ENCODE peak calls at places on chromosome 1, in ten cellular contexts. F is HCT116, X is prostate gland, C is H1, G is K562, S is suprapubic skin, U is SK-N-MC, R is HL-60, O is stomach, Y is GM23338. E is an unnamed sample.

GRCh38 chr1:50774759-50775351 is 185.2 kb downstream of the FAF1 start:
- DNase-seq in O (no peak), S (no peak), Y (peak), X (peak), C (no peak), R (peak), G (peak), F (peak), U (peak), E (no peak)

GRCh38 chr1:20640183-20640597 is 6.9 kb downstream of the PINK1 start:
- DNase-seq in R (peak), X (peak), Y (peak), F (peak), C (peak), S (no peak), G (peak), U (no peak), O (peak), E (peak)

GRCh38 chr1:227913969-227914791 is 33.6 kb downstream of the WNT9A start:
- DNase-seq in U (no peak), O (no peak), F (no peak), Y (peak), C (no peak), X (no peak), S (no peak), G (no peak), R (no peak), E (no peak)

GRCh38 chr1:169250022-169250421 is 117.6 kb downstream of the NME7 start:
- DNase-seq in C (no peak), X (no peak), R (no peak), F (no peak), U (no peak), S (no peak), O (no peak), Y (no peak), G (no peak), E (no peak)

GRCh38 chr1:99004270-99005141 is at the start of gene PLPPR5:
- DNase-seq in S (no peak), O (no peak), R (no peak), G (no peak), F (no peak), Y (peak), U (no peak), X (no peak), C (peak), E (peak)

GRCh38 chr1:159935719-159936283 is 9.6 kb downstream of the IGSF9 start:
- DNase-seq in C (no peak), R (peak), F (no peak), X (no peak), U (no peak), Y (no peak), S (no peak), O (no peak), G (no peak), E (no peak)

GRCh38 chr1:58942759-58943191 is 158.9 kb upstream of the JUN start:
- DNase-seq in R (no peak), F (no peak), C (no peak), O (peak), S (no peak), X (peak), G (no peak), U (no peak), Y (no peak), E (no peak)

GRCh38 chr1:47333578-47333921 is at the start of gene CMPK1:
- DNase-seq in F (peak), Y (peak), S (peak), R (peak), C (peak), G (peak), O (peak), U (peak), X (peak), E (peak)

GRCh38 chr1:170461362-170461761 is 70.6 kb upstream of the GORAB start:
- DNase-seq in O (no peak), G (no peak), R (no peak), C (no peak), F (no peak), Y (no peak), U (no peak), X (no peak), S (no peak), E (no peak)

GRCh38 chr1:31154632-31155215 is 85.0 kb downstream of the NKAIN1 start:
- DNase-seq in O (peak), U (no peak), F (no peak), S (peak), G (peak), C (peak), X (peak), Y (peak), R (peak), E (peak)

GRCh38 chr1:78755986-78756385 is 106.4 kb downstream of the IFI44 start:
- DNase-seq in C (no peak), F (no peak), R (no peak), Y (no peak), G (no peak), S (no peak), U (no peak), O (no peak), X (no peak), E (no peak)

GRCh38 chr1:153360592-153360991 is 2.9 kb downstream of the S100A9 start:
- DNase-seq in X (no peak), Y (no peak), S (peak), C (no peak), U (no peak), G (no peak), R (no peak), O (no peak), F (no peak), E (no peak)
- TF ChIP-seq POLR2AphosphoS5 in X (no peak), Y (no peak), S (no peak), C (no peak), U (no peak), G (no peak), R (no peak), O (no peak), F (no peak), E (no peak)

DNA sequence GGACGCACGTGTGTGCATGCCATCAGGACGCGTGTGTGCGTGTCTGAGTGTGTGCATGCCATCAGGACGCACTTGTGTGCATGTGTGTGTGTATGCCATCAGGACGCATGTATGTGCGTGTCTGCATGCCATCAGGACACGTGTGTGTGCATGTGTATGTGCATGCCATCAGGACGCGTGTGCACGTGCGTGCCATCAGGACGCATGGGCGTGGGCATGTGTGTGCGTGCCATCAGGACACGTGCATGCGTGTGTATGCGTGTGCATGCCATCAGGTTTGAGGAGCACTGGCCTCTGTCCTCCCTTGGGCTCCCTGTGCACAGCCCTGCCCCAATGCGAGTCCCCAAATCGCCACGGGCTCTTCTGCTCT is 12.6 kb upstream of the C1QTNF12 start:
- DNase-seq in S (no peak), F (no peak), R (no peak), G (no peak), X (no peak), U (no peak), O (no peak), C (no peak), Y (no peak), E (no peak)
- TF ChIP-seq POLR2AphosphoS5 in S (no peak), F (no peak), R (peak), G (no peak), X (no peak), U (no peak), O (no peak), C (peak), Y (no peak), E (peak)

DNA sequence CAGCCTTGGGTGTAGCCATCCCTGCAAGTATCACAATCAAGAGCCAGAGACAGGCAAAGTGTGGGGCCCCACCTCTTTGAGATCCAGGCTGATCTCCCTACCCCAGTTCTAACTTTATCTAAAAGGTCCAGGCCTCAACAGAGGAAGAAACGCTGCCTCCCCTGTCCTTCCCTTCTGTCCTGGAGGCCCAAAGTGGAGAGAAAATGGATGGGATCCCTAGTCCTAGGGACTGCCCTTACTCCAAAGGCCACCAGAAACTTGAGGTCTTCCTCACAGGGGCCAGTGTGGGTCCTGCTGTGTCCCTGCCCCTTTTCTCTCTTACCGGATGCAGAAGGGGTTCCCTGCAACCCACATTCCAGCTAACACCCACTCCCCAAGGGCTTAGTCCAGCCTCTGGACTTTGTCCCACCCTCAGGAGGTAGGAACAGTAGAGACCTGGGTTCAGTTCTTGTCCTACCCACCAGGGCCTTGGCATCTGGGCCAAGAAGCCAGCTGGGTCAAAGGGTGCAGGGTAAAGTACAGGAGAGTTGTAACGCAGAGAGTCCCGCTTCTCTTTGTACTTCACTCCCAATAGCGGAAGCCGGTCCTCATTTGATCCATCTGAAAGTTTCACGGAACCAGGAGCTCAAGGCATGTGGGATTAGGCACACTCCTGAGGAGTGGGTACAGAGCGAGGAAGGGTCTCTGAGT is 1.9 kb downstream of the HDGF start:
- DNase-seq in S (no peak), X (no peak), G (no peak), O (peak), F (no peak), C (no peak), Y (no peak), R (no peak), U (no peak), E (no peak)
- TF ChIP-seq POLR2AphosphoS5 in S (no peak), X (no peak), G (peak), O (peak), F (no peak), C (no peak), Y (no peak), R (no peak), U (no peak), E (peak)

GRCh38 chr1:213985181-213986019 is 2.4 kb upstream of the PROX1 start:
- DNase-seq in C (no peak), S (no peak), G (no peak), R (no peak), O (no peak), U (no peak), Y (peak), F (no peak), X (no peak), E (no peak)
- TF ChIP-seq POLR2AphosphoS5 in C (no peak), S (no peak), G (no peak), R (no peak), O (no peak), U (no peak), Y (no peak), F (no peak), X (no peak), E (no peak)

GRCh38 chr1:201480231-201481003 is 11.4 kb upstream of the PHLDA3 start:
- DNase-seq in Y (peak), R (peak), S (peak), C (peak), F (peak), O (peak), X (peak), G (peak), U (no peak), E (peak)

GRCh38 chr1:201482755-201483154 is 13.8 kb upstream of the PHLDA3 start:
- DNase-seq in C (no peak), X (no peak), O (no peak), Y (no peak), G (no peak), R (no peak), U (no peak), F (no peak), S (no peak), E (no peak)

GRCh38 chr1:201483373-201483949 is 14.5 kb upstream of the PHLDA3 start:
- DNase-seq in O (no peak), F (no peak), X (no peak), C (no peak), R (no peak), U (no peak), G (no peak), S (no peak), Y (no peak), E (no peak)

GRCh38 chr1:201481004-201481380 is 12.0 kb upstream of the PHLDA3 start:
- DNase-seq in X (no peak), G (no peak), Y (peak), S (no peak), O (no peak), U (no peak), R (no peak), C (peak), F (no peak), E (no peak)

GRCh38 chr1:201481761-201482493 is 12.9 kb upstream of the PHLDA3 start:
- DNase-seq in S (peak), F (peak), R (peak), U (no peak), Y (peak), O (peak), X (peak), G (peak), C (peak), E (peak)
- TF ChIP-seq POLR2AphosphoS5 in S (no peak), F (peak), R (no peak), U (no peak), Y (peak), O (peak), X (peak), G (no peak), C (no peak), E (no peak)

GRCh38 chr1:150976879-150977694 is 2.5 kb upstream of the CERS2 start:
- DNase-seq in Y (peak), O (peak), S (peak), X (peak), R (peak), C (peak), F (peak), U (no peak), G (peak), E (no peak)
- TF ChIP-seq POLR2AphosphoS5 in Y (peak), O (peak), S (no peak), X (peak), R (peak), C (peak), F (peak), U (no peak), G (peak), E (no peak)

GRCh38 chr1:223102797-223103533 is 40.1 kb downstream of the TLR5 start:
- DNase-seq in R (no peak), U (no peak), O (peak), Y (no peak), G (no peak), C (no peak), S (no peak), F (no peak), X (no peak), E (no peak)
- TF ChIP-seq POLR2AphosphoS5 in R (no peak), U (no peak), O (peak), Y (no peak), G (no peak), C (no peak), S (no peak), F (no peak), X (no peak), E (no peak)

DNA sequence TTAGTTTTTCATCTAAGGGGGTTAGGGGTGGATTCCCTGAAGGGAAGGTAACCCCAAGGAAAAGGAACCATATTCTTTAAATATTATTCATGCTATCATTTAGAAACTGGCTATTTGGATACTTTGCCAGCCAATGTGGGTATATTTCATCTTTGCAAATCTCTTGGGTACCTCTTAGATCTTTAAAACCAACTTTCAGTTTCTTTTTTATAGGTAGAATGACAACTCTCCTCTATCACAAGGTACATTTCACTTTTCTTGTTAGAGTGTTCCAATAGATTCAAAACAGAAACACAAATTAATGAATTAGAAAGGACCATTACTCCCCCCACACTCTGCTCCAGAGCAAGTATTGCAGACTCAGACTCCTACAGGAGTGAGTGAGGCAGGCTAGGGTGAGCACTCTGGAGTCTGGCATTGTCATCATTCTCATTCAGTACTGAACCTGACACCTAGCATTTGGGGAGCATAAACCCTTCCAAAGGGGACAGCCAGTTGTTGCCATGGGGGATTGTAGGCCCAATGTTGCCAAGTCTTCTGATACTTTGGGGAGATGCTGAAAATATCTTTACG is 43.0 kb downstream of the MACO1 start:
- DNase-seq in F (no peak), X (no peak), U (no peak), Y (no peak), R (no peak), S (no peak), C (no peak), G (no peak), O (no peak), E (no peak)
- TF ChIP-seq POLR2AphosphoS5 in F (no peak), X (no peak), U (no peak), Y (no peak), R (no peak), S (no peak), C (no peak), G (no peak), O (no peak), E (no peak)

DNA sequence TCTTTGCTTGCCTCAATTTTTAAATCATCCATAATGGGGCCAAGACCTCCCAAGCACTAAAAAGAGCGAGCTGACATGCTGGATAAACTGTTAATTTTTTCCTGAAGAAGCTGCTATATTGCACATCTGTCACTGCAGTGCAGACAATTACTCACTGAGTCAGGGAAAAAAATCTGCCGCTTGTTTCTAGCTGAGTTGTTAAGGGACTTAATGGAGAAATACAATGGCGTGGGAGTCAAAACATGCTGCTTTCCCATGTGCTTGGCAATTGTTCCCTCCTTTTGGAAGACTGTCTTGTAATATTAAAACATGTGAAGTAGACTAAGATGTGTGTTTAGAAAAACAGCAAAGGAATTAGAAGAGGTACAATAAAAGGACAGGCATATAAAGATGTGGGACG is 205.4 kb downstream of the GPATCH2 start:
- DNase-seq in F (no peak), G (no peak), X (no peak), S (no peak), R (no peak), C (no peak), O (no peak), Y (no peak), U (no peak), E (no peak)
- TF ChIP-seq POLR2AphosphoS5 in F (no peak), G (no peak), X (no peak), S (no peak), R (no peak), C (no peak), O (no peak), Y (no peak), U (no peak), E (no peak)

GRCh38 chr1:96049759-96050409 is 671.7 kb upstream of the PTBP2 start:
- DNase-seq in X (no peak), Y (no peak), F (no peak), S (no peak), G (no peak), R (peak), C (no peak), U (no peak), O (no peak), E (no peak)
- TF ChIP-seq POLR2AphosphoS5 in X (no peak), Y (no peak), F (no peak), S (no peak), G (no peak), R (no peak), C (no peak), U (no peak), O (no peak), E (no peak)